ENCODE peak calls at places on chromosomes 4 and X, in six cellular contexts. T, N, K, G, S and E are unnamed samples.

GRCh38 chr4:40475609-40476008 is 140.5 kb downstream of the CHRNA9 start:
- DNase-seq in N (no peak), T (no peak), G (no peak), S (no peak), K (no peak), E (no peak)

GRCh38 chr4:87365348-87365747 is 25.6 kb downstream of the HSD17B11 start:
- DNase-seq in K (no peak), S (no peak), N (no peak), T (no peak), G (no peak), E (no peak)

GRCh38 chr4:176001171-176002006 is 64.3 kb upstream of the WDR17 start:
- DNase-seq in K (no peak), G (peak), N (peak), S (no peak), T (peak), E (peak)

GRCh38 chrX:72028701-72029470 is 102.8 kb downstream of the RTL5 start:
- DNase-seq in K (no peak), N (no peak), T (no peak), G (no peak), S (no peak), E (no peak)

GRCh38 chrX:128020701-128021100 is 31.5 kb downstream of the ACTRT1 start:
- DNase-seq in S (peak), T (no peak), K (no peak), N (no peak), G (no peak), E (no peak)

GRCh38 chr4:7694256-7694775 is 245.3 kb downstream of the AFAP1 start:
- DNase-seq in S (no peak), K (no peak), N (no peak), G (no peak), T (no peak), E (no peak)

GRCh38 chr4:137299281-137299680 is 233.0 kb downstream of the PCDH18 start:
- DNase-seq in T (no peak), S (no peak), N (no peak), G (no peak), K (no peak), E (no peak)

GRCh38 chr4:10733486-10733885 is 48.9 kb upstream of the CLNK start:
- DNase-seq in G (no peak), T (no peak), S (no peak), N (no peak), K (no peak), E (no peak)

GRCh38 chrX:28787206-28787605 is 200.0 kb downstream of the IL1RAPL1 start:
- DNase-seq in S (no peak), G (no peak), N (no peak), T (no peak), K (no peak), E (no peak)

GRCh38 chrX:1222511-1223252 is 10.2 kb upstream of the CRLF2 start:
- DNase-seq in K (no peak), G (no peak), T (no peak), N (no peak), S (peak), E (no peak)

GRCh38 chrX:73930300-73930699 is 367.3 kb downstream of the CHIC1 start:
- DNase-seq in N (no peak), K (no peak), G (no peak), T (no peak), S (no peak), E (no peak)

GRCh38 chr4:95183656-95184408 is 364.9 kb downstream of the UNC5C start:
- DNase-seq in K (no peak), T (no peak), G (no peak), N (no peak), S (no peak), E (no peak)

GRCh38 chr4:3807861-3808521 is 41.8 kb downstream of the ADRA2C start:
- DNase-seq in N (no peak), K (no peak), S (no peak), G (peak), T (no peak), E (no peak)

GRCh38 chr4:110637408-110638131 is 14.7 kb upstream of the PITX2 start:
- DNase-seq in K (no peak), T (no peak), S (no peak), G (peak), N (peak), E (no peak)

GRCh38 chr4:188374870-188375269 is 235.6 kb downstream of the TRIML1 start:
- DNase-seq in S (no peak), N (no peak), G (no peak), K (no peak), T (no peak), E (no peak)